ENCODE peak calls at places on chromosome 20, in four cellular contexts. One of them, this sample, is unnamed.

GRCh38 chr20:1467355-1468116 is 887 bp upstream of the NSFL1C start:
- DNase-seq in H1: no peak
- DNase-seq in GM12878: no peak
- DNase-seq in K562: peak; percentile 88
- DNase-seq in this sample: no peak

GRCh38 chr20:62475027-62475818 is 572 bp downstream of the GATA5 start:
- DNase-seq in H1: no peak
- DNase-seq in K562: no peak
- DNase-seq in GM12878: no peak
- DNase-seq in this sample: no peak

GRCh38 chr20:17863577-17864292 is 104.9 kb downstream of the SNX5 start:
- DNase-seq in GM12878: no peak
- DNase-seq in K562: no peak
- DNase-seq in H1: no peak
- DNase-seq in this sample: no peak

GRCh38 chr20:14334306-14334930 is 3.0 kb downstream of the FLRT3 start:
- DNase-seq in H1: peak; percentile 9
- DNase-seq in K562: no peak
- DNase-seq in GM12878: no peak
- DNase-seq in this sample: no peak

GRCh38 chr20:59949911-59950310 is 8.3 kb upstream of the CDH26 start:
- DNase-seq in H1: no peak
- DNase-seq in K562: no peak
- DNase-seq in GM12878: no peak
- DNase-seq in this sample: no peak

GRCh38 chr20:401682-402495 is 6.2 kb upstream of the RBCK1 start:
- DNase-seq in K562: no peak
- DNase-seq in H1: no peak
- DNase-seq in GM12878: no peak
- DNase-seq in this sample: peak; percentile 94

GRCh38 chr20:9202440-9203080 is 133.7 kb downstream of the PLCB4 start:
- DNase-seq in H1: no peak
- DNase-seq in K562: no peak
- DNase-seq in GM12878: no peak
- DNase-seq in this sample: no peak

GRCh38 chr20:34637245-34638185 is 39.4 kb downstream of the PIGU start:
- DNase-seq in H1: no peak
- DNase-seq in K562: no peak
- DNase-seq in GM12878: no peak
- DNase-seq in this sample: no peak

GRCh38 chr20:5400164-5400762 is 83.5 kb upstream of the PROKR2 start:
- DNase-seq in H1: no peak
- DNase-seq in K562: peak; percentile 9
- DNase-seq in GM12878: no peak
- DNase-seq in this sample: no peak

GRCh38 chr20:444862-445426 is 17.4 kb downstream of the TBC1D20 start:
- DNase-seq in H1: no peak
- DNase-seq in K562: peak; percentile 56
- DNase-seq in GM12878: no peak
- DNase-seq in this sample: no peak

GRCh38 chr20:12023169-12023795 is 105.6 kb downstream of the BTBD3 start:
- DNase-seq in H1: no peak
- DNase-seq in GM12878: no peak
- DNase-seq in K562: no peak
- DNase-seq in this sample: no peak

GRCh38 chr20:59748555-59749292 is 144.4 kb downstream of the PHACTR3 start:
- DNase-seq in K562: no peak
- DNase-seq in GM12878: no peak
- DNase-seq in H1: no peak
- DNase-seq in this sample: no peak

GRCh38 chr20:21089421-21089820 is 16.7 kb downstream of the LINC00237 start:
- DNase-seq in GM12878: no peak
- DNase-seq in K562: no peak
- DNase-seq in H1: no peak
- DNase-seq in this sample: no peak

GRCh38 chr20:17875106-17875980 is 93.3 kb downstream of the SNX5 start:
- DNase-seq in GM12878: no peak
- DNase-seq in K562: no peak
- DNase-seq in H1: no peak
- DNase-seq in this sample: no peak

GRCh38 chr20:39269493-39270217 is 307.5 kb downstream of the DHX35 start:
- DNase-seq in H1: no peak
- DNase-seq in GM12878: no peak
- DNase-seq in K562: no peak
- DNase-seq in this sample: no peak

GRCh38 chr20:50267041-50267865 is 76.6 kb downstream of the CEBPB start:
- DNase-seq in K562: no peak
- DNase-seq in H1: no peak
- DNase-seq in GM12878: no peak
- DNase-seq in this sample: peak; percentile 67
- H2AFZ ChIP-seq in K562: peak overlapping the region; percentile 23
- H2AFZ ChIP-seq in H1: peak overlapping the region; percentile 78
- H2AFZ ChIP-seq in GM12878: no peak overlapping the region
- H2AFZ ChIP-seq in this sample: peak overlapping the region; percentile 29

GRCh38 chr20:48759631-48760245 is 68.1 kb downstream of the PREX1 start:
- DNase-seq in H1: no peak
- DNase-seq in GM12878: no peak
- DNase-seq in K562: no peak
- DNase-seq in this sample: no peak
- TF ChIP-seq EGR1 in H1: no peak
- TF ChIP-seq EGR1 in GM12878: no peak
- TF ChIP-seq EGR1 in K562: no peak
- TF ChIP-seq EGR1 in this sample: no peak

GRCh38 chr20:32980131-32980941 is 23.9 kb downstream of the SUN5 start:
- DNase-seq in GM12878: no peak
- DNase-seq in K562: no peak
- DNase-seq in H1: no peak
- DNase-seq in this sample: no peak
- H2AFZ ChIP-seq in GM12878: no peak overlapping the region
- H2AFZ ChIP-seq in K562: no peak overlapping the region
- H2AFZ ChIP-seq in H1: no peak overlapping the region
- H2AFZ ChIP-seq in this sample: no peak overlapping the region

DNA sequence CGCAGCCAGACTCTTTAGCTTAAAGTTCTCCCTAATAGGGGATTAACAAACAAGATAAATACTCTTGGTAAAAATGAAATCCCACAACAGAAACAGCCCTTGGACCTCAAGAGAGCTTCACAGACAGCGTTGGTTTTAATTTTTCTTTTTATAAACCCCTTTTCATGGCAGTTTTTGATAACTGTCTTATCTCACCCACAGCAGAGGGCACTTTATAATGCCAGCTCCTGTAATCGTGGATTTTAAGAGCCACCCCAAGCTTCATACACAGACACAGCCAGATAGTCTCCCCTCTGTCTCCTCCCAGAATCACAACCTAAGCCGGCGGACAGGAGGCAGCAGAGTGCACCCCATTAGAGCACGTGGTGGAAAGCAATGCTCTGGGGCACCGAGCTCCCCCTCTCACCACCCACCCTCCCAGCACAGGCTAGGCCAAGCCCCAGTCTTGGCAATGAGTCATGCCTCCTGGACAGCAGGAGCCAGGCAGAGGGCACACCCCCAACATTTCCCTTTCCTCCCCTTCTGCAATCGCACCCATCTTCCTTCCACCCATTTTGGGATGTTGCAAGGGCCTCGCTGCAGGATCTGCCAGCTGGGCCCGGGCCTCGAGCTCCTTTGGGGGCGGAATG is 2.5 kb downstream of the JAG1 start:
- DNase-seq in H1: no peak
- DNase-seq in K562: peak; percentile 23
- DNase-seq in GM12878: peak; percentile 69
- DNase-seq in this sample: no peak
- TF ChIP-seq EGR1 in H1: no peak
- TF ChIP-seq EGR1 in K562: no peak
- TF ChIP-seq EGR1 in GM12878: peak; percentile 2
- TF ChIP-seq EGR1 in this sample: no peak

GRCh38 chr20:53736757-53737403 is 143.2 kb upstream of the ZNF217 start:
- DNase-seq in K562: no peak
- DNase-seq in H1: no peak
- DNase-seq in GM12878: peak; percentile 79
- DNase-seq in this sample: no peak
- H2AFZ ChIP-seq in K562: peak overlapping the region; percentile 96
- H2AFZ ChIP-seq in H1: no peak overlapping the region
- H2AFZ ChIP-seq in GM12878: peak overlapping the region; percentile 57
- H2AFZ ChIP-seq in this sample: no peak overlapping the region

DNA sequence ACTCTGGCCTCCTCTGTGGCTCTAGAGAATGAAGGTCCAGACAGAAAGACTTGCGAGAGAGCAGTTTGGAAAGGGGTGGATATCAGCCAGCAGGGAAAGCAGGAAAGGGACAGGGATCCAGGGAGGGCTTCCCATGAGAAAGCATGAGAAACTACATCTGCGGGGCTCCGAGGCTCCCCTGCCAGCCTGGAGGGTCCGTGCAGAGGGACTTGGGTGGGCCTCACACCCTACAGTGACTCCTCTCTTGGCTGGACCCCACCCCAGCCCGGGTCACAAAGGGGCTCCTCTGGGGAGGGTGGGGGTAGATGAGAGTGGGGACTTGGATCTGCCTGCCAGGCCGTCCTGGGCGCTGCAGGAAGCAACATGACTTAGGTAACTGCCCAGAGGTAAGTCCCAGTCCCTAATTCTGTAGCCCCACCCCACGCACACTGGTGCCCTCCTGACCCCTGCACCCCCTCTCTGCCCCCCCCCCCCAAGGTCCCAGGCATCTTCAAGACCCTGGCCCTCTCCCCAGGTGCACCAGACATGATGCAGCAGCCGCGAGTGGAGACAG is at the start of gene TMEM239:
- DNase-seq in H1: no peak
- DNase-seq in K562: no peak
- DNase-seq in GM12878: no peak
- DNase-seq in this sample: no peak
- TF ChIP-seq EGR1 in H1: no peak
- TF ChIP-seq EGR1 in K562: no peak
- TF ChIP-seq EGR1 in GM12878: no peak
- TF ChIP-seq EGR1 in this sample: no peak

DNA sequence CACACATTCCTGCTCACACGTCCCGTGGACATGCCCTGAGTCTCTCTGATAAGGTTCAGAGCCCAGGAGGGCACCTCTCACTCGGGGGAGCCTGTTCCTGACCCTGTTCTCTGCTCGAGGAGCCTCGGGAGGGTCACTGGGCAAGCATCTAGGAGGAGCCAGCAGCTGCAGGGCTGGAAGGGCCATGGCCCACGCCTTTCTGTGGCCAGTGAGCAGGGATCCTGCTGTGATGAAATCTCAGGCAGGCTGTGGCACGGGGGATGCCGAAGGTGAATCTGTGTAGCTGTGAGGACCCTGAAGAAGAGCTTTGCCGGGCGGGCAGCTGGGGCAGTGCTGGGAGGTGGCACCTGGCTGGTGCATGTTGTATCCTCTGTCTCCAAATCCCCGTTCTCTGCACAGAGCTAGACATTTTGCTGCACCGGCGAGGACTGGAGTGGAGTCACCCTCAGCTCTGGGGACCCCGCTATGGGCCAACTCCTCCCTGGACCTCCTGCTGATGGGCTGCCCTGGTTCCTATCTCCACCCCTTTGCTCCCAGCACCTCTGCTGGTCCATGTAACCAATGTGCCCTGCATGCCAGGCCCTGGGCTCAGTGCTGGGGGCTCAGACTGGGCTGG is 7.1 kb upstream of the NPBWR2 start:
- DNase-seq in H1: no peak
- DNase-seq in GM12878: no peak
- DNase-seq in K562: no peak
- DNase-seq in this sample: no peak
- H2AFZ ChIP-seq in H1: no peak overlapping the region
- H2AFZ ChIP-seq in GM12878: no peak overlapping the region
- H2AFZ ChIP-seq in K562: no peak overlapping the region
- H2AFZ ChIP-seq in this sample: no peak overlapping the region

DNA sequence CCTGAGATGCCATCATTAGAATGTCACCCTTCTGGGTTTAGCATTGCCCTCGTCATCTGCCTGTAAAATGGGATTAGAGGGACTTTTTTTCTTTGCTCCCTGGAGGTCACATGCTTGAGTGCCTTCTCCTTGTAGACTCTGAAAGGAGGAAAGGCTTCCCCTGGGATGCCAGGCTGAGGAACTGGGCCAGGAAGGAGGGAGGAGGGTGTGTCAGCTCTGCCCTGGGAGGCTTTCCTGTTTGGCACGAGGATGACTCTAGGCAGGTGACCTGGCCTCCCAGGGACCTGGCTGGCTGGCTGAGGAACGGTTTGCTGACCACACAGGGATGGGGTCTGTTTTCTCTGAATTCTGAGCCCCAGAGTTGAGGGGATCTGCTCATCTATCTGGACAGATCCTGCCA is 137.9 kb upstream of the RNF24 start:
- DNase-seq in H1: no peak
- DNase-seq in GM12878: no peak
- DNase-seq in K562: no peak
- DNase-seq in this sample: no peak
- TF ChIP-seq EGR1 in H1: no peak
- TF ChIP-seq EGR1 in GM12878: no peak
- TF ChIP-seq EGR1 in K562: no peak
- TF ChIP-seq EGR1 in this sample: no peak

DNA sequence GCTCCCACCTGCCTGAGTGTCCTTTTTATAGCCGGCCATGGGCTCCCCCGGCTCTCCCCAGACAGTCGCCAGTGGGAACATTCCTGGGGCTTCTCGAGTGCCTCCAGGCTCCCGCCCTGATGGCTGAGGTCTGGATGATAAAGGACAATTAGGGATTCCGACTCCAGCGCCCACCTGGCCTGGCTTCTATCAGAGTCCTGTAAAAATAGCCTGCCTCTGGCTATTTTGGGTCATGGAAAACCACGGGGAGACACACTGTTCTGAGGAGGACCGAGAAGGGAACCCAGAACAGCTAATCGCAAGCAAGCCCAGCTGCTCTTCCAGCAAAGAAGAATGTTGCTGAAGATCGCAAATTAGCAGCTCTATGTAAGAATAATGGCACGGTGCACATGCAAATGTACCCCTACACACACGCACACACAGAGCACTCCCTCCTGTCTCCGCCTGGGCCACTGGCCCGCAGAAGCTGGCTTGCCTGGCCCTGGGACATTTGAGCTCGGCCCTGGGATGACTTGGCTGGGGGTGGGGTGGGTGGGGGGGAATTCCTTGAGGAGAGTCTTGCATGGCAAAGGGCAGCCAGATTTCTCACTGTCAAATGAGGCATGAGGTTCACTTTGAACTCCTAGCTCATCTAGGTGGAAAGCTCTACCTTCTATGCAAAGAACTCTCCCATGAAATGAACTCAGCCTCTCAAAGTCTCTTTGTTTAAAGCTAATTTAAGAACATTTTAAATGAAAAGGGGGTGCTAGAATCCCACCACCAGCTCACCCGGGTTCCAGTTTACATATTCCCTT is 55.3 kb downstream of the CTCFL start:
- DNase-seq in GM12878: no peak
- DNase-seq in K562: no peak
- DNase-seq in H1: no peak
- DNase-seq in this sample: no peak
- H2AFZ ChIP-seq in GM12878: no peak overlapping the region
- H2AFZ ChIP-seq in K562: peak overlapping the region; percentile 49
- H2AFZ ChIP-seq in H1: peak overlapping the region; percentile 5
- H2AFZ ChIP-seq in this sample: no peak overlapping the region

This sample was measured in HCT116.